ENCODE peak calls at places on chromosomes 12 and 14, in five cellular contexts. O is fibroblast of lung, E is gastrocnemius medialis, I is adrenal gland, A is lower lobe of right lung. M is an unnamed sample.

GRCh38 chr12:114396869-114397719 is 8.8 kb downstream of the TBX5 start:
- DNase-seq in O (peak; percentile 42), E (no peak), I (no peak), A (no peak), M (no peak)

GRCh38 chr14:25009891-25010290 is 40.1 kb downstream of the STXBP6 start:
- DNase-seq in O (no peak), E (no peak), I (no peak), A (no peak), M (no peak)

GRCh38 chr14:22979748-22980392 is 2.5 kb downstream of the AJUBA start:
- DNase-seq in O (no peak), E (no peak), I (no peak), A (no peak), M (peak; percentile 46)

GRCh38 chr12:57230381-57231155 is 1.1 kb downstream of the SHMT2 start:
- DNase-seq in O (peak; percentile 28), E (no peak), I (no peak), A (peak; percentile 32), M (no peak)

GRCh38 chr14:75946785-75947184 is 35.0 kb downstream of the TGFB3 start:
- DNase-seq in O (no peak), E (no peak), I (no peak), A (no peak), M (no peak)

GRCh38 chr14:102764220-102764671 is 13.0 kb upstream of the TRAF3 start:
- DNase-seq in O (no peak), E (no peak), I (no peak), A (no peak), M (no peak)

GRCh38 chr12:119940881-119941280 is 48.2 kb upstream of the BICDL1 start:
- DNase-seq in O (peak; percentile 6), E (no peak), I (no peak), A (no peak), M (peak; percentile 73)

GRCh38 chr14:69643430-69644200 is 32.2 kb downstream of the SUSD6 start:
- DNase-seq in O (no peak), E (peak; percentile 86), I (peak; percentile 72), A (peak; percentile 63), M (peak; percentile 56)

GRCh38 chr12:116528498-116528897 is 30.7 kb upstream of the MAP1LC3B2 start:
- DNase-seq in O (no peak), E (no peak), I (no peak), A (no peak), M (no peak)

GRCh38 chr14:73613046-73613383 is 698 bp downstream of the ACOT6 start:
- DNase-seq in O (peak; percentile 21), E (no peak), I (no peak), A (no peak), M (no peak)

GRCh38 chr12:130070017-130070653 is 92.1 kb upstream of the FZD10 start:
- DNase-seq in O (no peak), E (peak; percentile 46), I (peak; percentile 26), A (no peak), M (peak; percentile 25)

GRCh38 chr12:76284816-76285750 is 63.1 kb downstream of the BBS10 start:
- DNase-seq in O (peak; percentile 77), E (no peak), I (no peak), A (no peak), M (peak; percentile 35)

GRCh38 chr12:64461634-64462414 is 9.9 kb downstream of the TBK1 start:
- DNase-seq in O (peak; percentile 53), E (no peak), I (no peak), A (no peak), M (peak; percentile 42)

GRCh38 chr12:49885118-49885517 is 18.6 kb downstream of the FAIM2 start:
- DNase-seq in O (no peak), E (no peak), I (no peak), A (peak; percentile 33), M (no peak)

GRCh38 chr14:93629636-93630035 is 158.6 kb downstream of the PRIMA1 start:
- DNase-seq in O (no peak), E (no peak), I (no peak), A (no peak), M (no peak)

GRCh38 chr14:59116984-59117415 is 71.5 kb upstream of the DAAM1 start:
- DNase-seq in O (no peak), E (no peak), I (no peak), A (no peak), M (no peak)

GRCh38 chr14:105326568-105326867 is 12.0 kb downstream of the PACS2 start:
- DNase-seq in O (no peak), E (no peak), I (no peak), A (no peak), M (no peak)

GRCh38 chr14:62445570-62445969 is 599.7 kb downstream of the KCNH5 start:
- DNase-seq in O (no peak), E (no peak), I (no peak), A (no peak), M (no peak)

GRCh38 chr14:24674204-24674970 is 40.4 kb upstream of the GZMB start:
- DNase-seq in O (no peak), E (no peak), I (no peak), A (no peak), M (no peak)

GRCh38 chr12:95253386-95253785 is 35.8 kb downstream of the VEZT start:
- DNase-seq in O (no peak), E (no peak), I (no peak), A (no peak), M (no peak)

GRCh38 chr12:78403136-78403535 is 461.4 kb upstream of the SYT1 start:
- DNase-seq in O (peak; percentile 46), E (no peak), I (no peak), A (no peak), M (peak; percentile 18)

GRCh38 chr12:22377731-22378496 is 43.4 kb upstream of the ST8SIA1 start:
- DNase-seq in O (peak; percentile 6), E (no peak), I (no peak), A (no peak), M (peak; percentile 9)

GRCh38 chr12:105342464-105342863 is 12.0 kb downstream of the C12orf75 start:
- DNase-seq in O (no peak), E (no peak), I (no peak), A (no peak), M (no peak)

GRCh38 chr12:25151476-25151875 is 43.5 kb downstream of the DNAI7 start:
- DNase-seq in O (peak; percentile 99), E (no peak), I (peak; percentile 21), A (no peak), M (peak; percentile 99)

GRCh38 chr14:81450100-81450531 is 50.0 kb upstream of the STON2 start:
- DNase-seq in O (peak; percentile 38), E (peak; percentile 86), I (no peak), A (no peak), M (no peak)

GRCh38 chr14:38261620-38262019 is 5.7 kb upstream of the CLEC14A start:
- DNase-seq in O (peak; percentile 51), E (no peak), I (no peak), A (no peak), M (no peak)

GRCh38 chr12:12428047-12428446 is 71.2 kb downstream of the BORCS5 start:
- DNase-seq in O (no peak), E (no peak), I (no peak), A (no peak), M (no peak)

GRCh38 chr14:76644875-76645518 is 116.3 kb upstream of the VASH1 start:
- DNase-seq in O (peak; percentile 15), E (no peak), I (no peak), A (no peak), M (peak; percentile 11)

GRCh38 chr12:55957106-55957859 is 8.6 kb downstream of the PMEL start:
- DNase-seq in O (no peak), E (no peak), I (no peak), A (no peak), M (no peak)

DNA sequence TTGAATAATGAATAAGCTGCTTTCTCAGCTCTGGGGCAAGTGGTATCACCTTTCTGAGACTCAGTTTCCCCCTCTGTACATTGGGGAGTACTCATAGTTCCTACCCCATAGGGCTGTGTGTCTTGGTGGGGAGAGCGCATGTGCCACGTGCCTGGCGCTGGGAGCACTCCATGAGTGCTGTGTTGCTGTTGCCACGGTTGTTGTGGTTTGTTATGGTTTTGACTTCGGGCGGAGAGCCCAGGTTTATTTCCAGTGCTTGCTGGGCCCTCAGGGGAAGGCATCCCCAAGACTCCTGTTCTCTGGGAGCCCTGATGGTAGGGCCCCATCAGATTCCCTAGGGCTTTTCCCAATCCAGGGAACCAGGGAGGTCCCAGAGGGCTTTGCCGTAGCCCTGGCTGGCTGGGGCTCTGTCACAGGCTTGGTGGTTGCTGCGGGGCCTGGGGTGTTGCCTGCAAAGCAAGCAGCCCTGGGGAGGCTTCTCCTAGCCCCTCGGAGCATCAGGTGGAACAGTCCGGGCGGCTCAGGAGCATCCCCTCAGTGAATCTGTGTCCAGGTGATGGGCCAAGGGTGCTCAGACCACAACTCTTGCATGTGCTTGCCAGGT is 18.6 kb downstream of the SH2B3 start:
- DNase-seq in O (no peak), E (no peak), I (no peak), A (no peak), M (no peak)
- H3K36me3 ChIP-seq in O (peaks cover 7% of the 10 kb centered on the region), E (peaks cover 14% of the 10 kb centered on the region), I (no peaks in the 10 kb centered on the region), A (peaks cover 29% of the 10 kb centered on the region), M (peaks cover 33% of the 10 kb centered on the region)

DNA sequence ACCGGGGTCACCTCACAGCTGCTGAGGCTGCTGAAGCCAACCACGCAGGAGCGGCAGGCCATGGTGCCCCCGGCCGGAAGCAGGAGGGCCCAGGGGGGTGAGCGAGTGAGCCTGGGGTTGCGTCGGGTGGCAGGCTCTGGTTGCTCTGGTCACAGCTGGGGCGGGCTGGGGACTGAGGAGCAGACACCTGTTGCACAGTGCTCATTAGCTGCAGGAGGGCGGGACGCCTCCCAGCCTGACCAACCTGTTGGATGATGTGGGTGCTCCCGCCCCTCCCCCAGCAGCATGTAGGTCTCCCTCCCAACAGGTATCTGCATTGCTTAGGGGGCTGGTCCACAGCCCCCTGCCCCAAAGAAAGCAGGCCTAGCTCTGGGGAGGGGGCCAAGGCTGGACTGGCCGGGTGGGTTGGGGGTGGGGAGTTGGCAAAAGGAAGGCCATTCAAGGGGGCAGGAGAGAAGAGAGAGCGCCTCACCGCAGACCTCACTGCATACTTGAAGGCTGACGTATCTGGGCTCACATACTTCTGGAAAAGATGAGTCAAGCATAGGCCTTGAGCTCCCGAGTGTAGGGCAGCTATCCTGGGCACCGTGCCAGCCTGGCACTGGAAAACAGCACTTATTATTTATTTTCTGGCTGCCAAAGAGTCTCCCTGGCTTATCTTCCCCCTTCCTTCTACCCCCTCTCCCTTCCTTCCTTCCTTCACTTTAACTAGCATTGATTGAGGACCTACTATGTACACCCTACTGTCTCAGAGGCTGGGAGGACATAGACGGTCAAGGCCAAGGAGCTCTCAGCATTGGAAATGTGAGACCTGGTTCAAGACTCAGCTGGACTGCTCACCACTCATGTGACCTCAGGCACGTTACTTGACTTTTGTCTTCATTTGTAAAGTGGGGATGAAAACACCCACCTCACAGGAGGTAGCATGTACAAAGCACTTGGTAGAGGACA is at the start of gene KRT80:
- DNase-seq in O (peak; percentile 98), E (peak; percentile 75), I (peak; percentile 95), A (peak; percentile 87), M (peak; percentile 98)
- H3K4me3 ChIP-seq in O (no peak within 1 kb of the TSS), E (no peak within 1 kb of the TSS), I (no peak within 1 kb of the TSS), A (no peak within 1 kb of the TSS), M (peak within 1 kb of the TSS; percentile 38)

GRCh38 chr12:124829708-124830304 is 33.9 kb downstream of the SCARB1 start:
- DNase-seq in O (no peak), E (no peak), I (no peak), A (no peak), M (no peak)
- H3K36me3 ChIP-seq in O (no peaks in the 10 kb centered on the region), E (no peaks in the 10 kb centered on the region), I (no peaks in the 10 kb centered on the region), A (no peaks in the 10 kb centered on the region), M (no peaks in the 10 kb centered on the region)

DNA sequence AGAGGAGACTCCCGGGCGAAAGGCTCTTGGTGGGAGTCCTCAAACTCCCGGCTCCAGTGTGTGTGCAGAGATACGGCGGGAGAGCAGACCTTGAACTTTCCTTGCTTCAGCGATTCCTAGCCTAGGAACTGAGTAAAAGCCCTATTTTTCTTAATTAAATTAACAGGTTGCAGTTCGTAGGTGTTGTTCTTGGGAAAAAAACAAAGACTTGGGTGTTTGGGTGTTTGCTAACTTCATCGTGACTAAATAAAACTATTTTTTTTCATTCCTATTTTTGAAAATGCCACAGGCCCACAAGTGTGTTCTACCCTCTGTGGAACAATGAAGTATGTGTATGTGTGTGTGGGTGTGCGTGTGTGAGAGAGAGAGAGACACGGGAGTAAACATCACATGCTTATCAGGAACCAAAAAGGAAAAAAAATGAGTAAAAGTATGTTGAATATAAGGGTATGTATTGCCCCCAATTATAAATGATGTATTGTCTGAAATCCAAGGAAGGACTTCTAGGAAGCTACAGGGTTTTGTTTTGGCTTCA is 641 bp downstream of the TMEM117 start:
- DNase-seq in O (peak; percentile 51), E (no peak), I (peak; percentile 20), A (no peak), M (no peak)
- H3K4me3 ChIP-seq in O (peak overlapping the region; percentile 73), E (peak overlapping the region; percentile 72), I (peak overlapping the region; percentile 54), A (peak overlapping the region; percentile 70), M (peak overlapping the region; percentile 72)

M was measured in MG63.